ENCODE peak calls at places on chromosomes 16 and 17, in seven cellular contexts. S is HCT116, T is stomach, I is GM23338, H is H1, Y is endothelial cell of umbilical vein, A is GM12878. M is an unnamed sample.

GRCh38 chr17:48542956-48543853 is 1.7 kb downstream of the HOXB2 start:
- DNase-seq in S (no peak), T (no peak), I (peak; percentile 72), H (peak; percentile 84), Y (peak; percentile 61), A (no peak), M (no peak)

GRCh38 chr16:80346160-80346632 is 194.6 kb upstream of the DYNLRB2 start:
- DNase-seq in S (no peak), T (no peak), I (no peak), H (no peak), Y (no peak), A (peak; percentile 60), M (no peak)

GRCh38 chr17:29958947-29959657 is 17.7 kb downstream of the EFCAB5 start:
- DNase-seq in S (no peak), T (no peak), I (no peak), H (no peak), Y (no peak), A (no peak), M (no peak)

GRCh38 chr17:78707016-78707415 is 75.1 kb downstream of the CYTH1 start:
- DNase-seq in S (no peak), T (no peak), I (no peak), H (no peak), Y (peak; percentile 62), A (no peak), M (no peak)

GRCh38 chr17:50829336-50829735 is 6.0 kb upstream of the WFIKKN2 start:
- DNase-seq in S (no peak), T (no peak), I (peak; percentile 39), H (no peak), Y (no peak), A (no peak), M (no peak)

GRCh38 chr17:7988750-7989178 is 13.7 kb upstream of the GUCY2D start:
- DNase-seq in S (peak; percentile 80), T (no peak), I (peak; percentile 79), H (no peak), Y (peak; percentile 79), A (peak; percentile 66), M (no peak)

GRCh38 chr17:76921340-76922036 is 53.3 kb downstream of the MGAT5B start:
- DNase-seq in S (no peak), T (no peak), I (no peak), H (no peak), Y (no peak), A (no peak), M (no peak)

GRCh38 chr16:64964126-64964540 is 157.7 kb downstream of the CDH11 start:
- DNase-seq in S (no peak), T (no peak), I (no peak), H (no peak), Y (peak; percentile 85), A (no peak), M (no peak)

GRCh38 chr16:106623-107324 is 28.7 kb downstream of the MPG start:
- DNase-seq in S (peak; percentile 34), T (peak; percentile 68), I (peak; percentile 95), H (peak; percentile 70), Y (peak; percentile 71), A (no peak), M (no peak)

GRCh38 chr17:79276824-79277223 is 202.2 kb downstream of the ENGASE start:
- DNase-seq in S (no peak), T (no peak), I (no peak), H (no peak), Y (no peak), A (no peak), M (no peak)

GRCh38 chr16:85166281-85166680 is 54.0 kb upstream of the CIBAR2 start:
- DNase-seq in S (no peak), T (no peak), I (no peak), H (no peak), Y (no peak), A (no peak), M (no peak)

GRCh38 chr16:15498427-15499175 is 64.2 kb downstream of the BMERB1 start:
- DNase-seq in S (no peak), T (no peak), I (peak; percentile 41), H (no peak), Y (no peak), A (no peak), M (no peak)

GRCh38 chr17:14813649-14814048 is 451.5 kb downstream of the PMP22 start:
- DNase-seq in S (no peak), T (no peak), I (peak; percentile 95), H (peak; percentile 73), Y (no peak), A (no peak), M (no peak)

GRCh38 chr17:74478369-74479100 is 12.1 kb downstream of the CD300A start:
- DNase-seq in S (no peak), T (no peak), I (no peak), H (no peak), Y (no peak), A (peak; percentile 69), M (no peak)

GRCh38 chr16:15955425-15955824 is 6.0 kb downstream of the ABCC1 start:
- DNase-seq in S (no peak), T (no peak), I (no peak), H (no peak), Y (no peak), A (no peak), M (no peak)

GRCh38 chr17:42276359-42276608 is at the start of gene STAT5B:
- DNase-seq in S (no peak), T (peak; percentile 80), I (peak; percentile 85), H (peak; percentile 78), Y (peak; percentile 46), A (no peak), M (peak; percentile 46)

GRCh38 chr16:72256398-72257048 is 84.6 kb upstream of the PMFBP1 start:
- DNase-seq in S (no peak), T (no peak), I (no peak), H (no peak), Y (no peak), A (no peak), M (no peak)

GRCh38 chr16:81927561-81928185 is 83.6 kb downstream of the SDR42E1 start:
- DNase-seq in S (no peak), T (no peak), I (no peak), H (peak; percentile 10), Y (no peak), A (no peak), M (no peak)

GRCh38 chr16:75570351-75571104 is 4.3 kb downstream of the GABARAPL2 start:
- DNase-seq in S (no peak), T (no peak), I (no peak), H (no peak), Y (no peak), A (no peak), M (no peak)

GRCh38 chr16:52634101-52634500 is 87.2 kb upstream of the TOX3 start:
- DNase-seq in S (no peak), T (no peak), I (no peak), H (no peak), Y (no peak), A (no peak), M (no peak)
- TF ChIP-seq POLR2AphosphoS5 in S (no peak), T (no peak), I (no peak), H (no peak), Y (no peak), A (no peak), M (no peak)

DNA sequence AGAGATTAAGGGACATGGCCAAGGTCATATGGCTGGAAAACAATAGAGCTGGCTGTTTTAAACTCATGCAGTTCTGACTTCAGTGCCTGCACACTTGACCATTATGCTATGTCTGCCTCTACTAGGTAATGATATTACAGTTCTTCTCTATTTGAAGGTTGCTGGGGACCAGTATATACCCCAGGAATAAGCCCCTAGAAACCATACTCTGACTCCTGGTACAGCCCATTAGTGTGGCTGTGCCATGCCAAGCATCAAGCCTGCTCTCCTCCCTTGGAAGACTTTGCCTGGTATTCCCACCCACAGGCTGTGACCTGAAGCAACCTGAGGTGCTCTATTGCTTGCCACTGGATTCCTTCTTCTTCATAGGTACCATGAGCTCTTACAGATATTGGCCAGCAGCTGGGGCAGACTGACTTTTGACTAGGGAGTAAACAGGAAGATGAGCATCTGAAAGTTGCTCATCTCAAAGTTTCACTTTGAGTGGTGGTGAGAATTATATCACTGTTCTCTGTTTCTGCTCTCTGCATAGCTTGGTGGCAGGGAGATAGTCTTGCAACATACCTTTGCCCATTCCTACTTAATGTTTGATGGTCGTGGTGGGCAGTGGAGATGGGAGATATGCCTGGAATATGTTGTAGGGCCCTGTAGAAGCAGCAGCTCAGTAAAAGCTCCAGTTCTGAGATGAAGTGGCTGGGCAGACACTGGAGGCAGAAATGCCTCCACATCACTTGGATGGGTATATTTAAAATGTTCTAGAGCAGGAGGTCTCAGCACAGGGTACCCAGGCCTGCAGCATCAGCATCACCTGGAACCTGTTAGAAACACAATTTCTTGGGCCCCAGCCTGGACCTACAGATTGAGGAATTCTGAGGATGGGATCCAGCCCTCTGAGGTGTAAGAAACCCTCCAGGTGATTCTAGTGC is 274.7 kb downstream of the HS3ST4 start:
- DNase-seq in S (no peak), T (no peak), I (no peak), H (no peak), Y (no peak), A (peak; percentile 5), M (no peak)
- TF ChIP-seq CTCF in S (no peak), T (no peak), I (no peak), H (no peak), Y (no peak), A (no peak), M (no peak)

GRCh38 chr16:89505204-89506112 is 2.7 kb upstream of the SPG7 start:
- DNase-seq in S (peak; percentile 95), T (peak; percentile 97), I (no peak), H (no peak), Y (peak; percentile 91), A (peak; percentile 88), M (peak; percentile 74)

GRCh38 chr16:89504061-89504460 is 4.1 kb upstream of the SPG7 start:
- DNase-seq in S (no peak), T (no peak), I (no peak), H (no peak), Y (no peak), A (no peak), M (peak; percentile 79)

GRCh38 chr16:89498839-89499238 is 8.5 kb upstream of the ANKRD11 start:
- DNase-seq in S (no peak), T (no peak), I (no peak), H (no peak), Y (no peak), A (no peak), M (no peak)

GRCh38 chr16:89499767-89500166 is 8.4 kb upstream of the SPG7 start:
- DNase-seq in S (no peak), T (no peak), I (no peak), H (no peak), Y (no peak), A (no peak), M (no peak)

DNA sequence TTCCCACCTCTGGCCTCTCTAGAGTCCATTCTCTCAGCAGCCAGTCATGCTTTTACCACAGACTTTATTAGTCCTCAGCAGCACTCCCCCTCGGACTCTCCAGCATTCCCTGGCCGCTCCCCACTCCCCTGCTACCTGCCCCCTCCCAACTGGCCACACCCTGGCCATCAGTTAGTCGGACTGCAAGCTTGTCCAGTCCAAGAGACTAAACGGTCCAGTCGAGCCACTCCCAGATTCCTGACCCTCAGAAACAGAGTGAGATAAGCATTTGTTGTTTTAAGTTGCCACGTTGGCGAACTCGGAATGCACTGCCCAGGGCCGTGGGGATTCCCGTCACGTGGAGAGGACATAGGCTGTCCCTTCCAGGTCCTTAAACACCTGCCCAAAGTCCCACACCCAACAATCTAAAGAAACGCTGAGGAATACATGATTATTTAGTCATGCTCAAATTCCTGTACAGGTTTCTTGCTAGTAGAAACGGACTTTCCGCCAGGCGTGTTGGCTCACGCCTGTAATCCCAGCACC is 5.8 kb upstream of the SPG7 start:
- DNase-seq in S (peak; percentile 63), T (peak; percentile 86), I (no peak), H (no peak), Y (peak; percentile 30), A (no peak), M (no peak)
- TF ChIP-seq POLR2AphosphoS5 in S (no peak), T (peak; percentile 87), I (no peak), H (no peak), Y (no peak), A (no peak), M (no peak)

GRCh38 chr17:82804442-82805191 is 35.2 kb downstream of the ZNF750 start:
- DNase-seq in S (no peak), T (peak; percentile 81), I (no peak), H (no peak), Y (peak; percentile 9), A (no peak), M (no peak)
- TF ChIP-seq CTCF in S (no peak), T (no peak), I (no peak), H (no peak), Y (no peak), A (no peak), M (no peak)

M was measured in breast epithelium.